ENCODE peak calls at places on chromosomes 1 and 21, in five cellular contexts. E, S, Y, G and A are unnamed samples.

GRCh38 chr1:183019860-183020259 is 3.4 kb upstream of the LAMC1 start:
- DNase-seq in Y (no peak), E (no peak), S (peak), G (no peak), A (no peak)

GRCh38 chr1:59364012-59364411 is 67.1 kb downstream of the FGGY start:
- DNase-seq in Y (no peak), S (no peak), E (no peak), G (no peak), A (no peak)

GRCh38 chr21:42653492-42654061 is at the start of gene PDE9A:
- DNase-seq in E (no peak), Y (peak), S (peak), G (no peak), A (peak)

GRCh38 chr1:58060548-58061170 is 485.9 kb downstream of the OMA1 start:
- DNase-seq in G (no peak), Y (no peak), S (no peak), E (no peak), A (no peak)

GRCh38 chr21:21714396-21714795 is 716.2 kb downstream of the NCAM2 start:
- DNase-seq in S (no peak), Y (peak), G (peak), E (no peak), A (peak)

GRCh38 chr1:63611231-63611630 is 18.0 kb downstream of the PGM1 start:
- DNase-seq in S (no peak), E (no peak), Y (no peak), G (no peak), A (no peak)

GRCh38 chr1:40712997-40713396 is 21.5 kb downstream of the NFYC start:
- DNase-seq in E (no peak), Y (no peak), S (no peak), G (no peak), A (no peak)

GRCh38 chr21:14259669-14260458 is 43.9 kb downstream of the RBM11 start:
- DNase-seq in E (no peak), Y (peak), S (no peak), G (peak), A (no peak)

GRCh38 chr21:38323721-38324591 is 67.2 kb downstream of the KCNJ15 start:
- DNase-seq in G (peak), S (no peak), E (no peak), Y (peak), A (no peak)

GRCh38 chr1:3186526-3186921 is 117.5 kb downstream of the PRDM16 start:
- DNase-seq in S (no peak), G (peak), E (no peak), Y (peak), A (peak)

GRCh38 chr21:43332872-43333300 is 94.0 kb downstream of the SIK1 start:
- DNase-seq in G (no peak), Y (no peak), S (no peak), E (no peak), A (no peak)

GRCh38 chr21:45146301-45146700 is 71.9 kb downstream of the ADARB1 start:
- DNase-seq in S (no peak), G (no peak), E (no peak), Y (no peak), A (no peak)

GRCh38 chr1:40818264-40818961 is 34.8 kb downstream of the KCNQ4 start:
- DNase-seq in S (no peak), G (no peak), E (peak), Y (peak), A (no peak)

GRCh38 chr1:94154989-94155388 is 34.0 kb upstream of the ABCA4 start:
- DNase-seq in G (no peak), E (no peak), S (no peak), Y (no peak), A (no peak)

GRCh38 chr21:32410916-32411315 is 1.6 kb upstream of the EVA1C start:
- DNase-seq in G (no peak), Y (no peak), E (no peak), S (no peak), A (no peak)